ENCODE peak calls at places on chromosomes 5 and 9, in four cellular contexts. H is dorsolateral prefrontal cortex, I is uterus, U is esophagus squamous epithelium. V is an unnamed sample.
A peak's percentile ranks its signal among the peaks of the same experiment; 100 is the strongest.

GRCh38 chr9:87004016-87004415 is 56.7 kb upstream of the GAS1 start:
- DNase-seq in H (no peak), I (no peak), U (no peak), V (no peak)

GRCh38 chr5:1701194-1701593 is 98.4 kb downstream of the MRPL36 start:
- DNase-seq in I (no peak), H (no peak), U (no peak), V (no peak)

GRCh38 chr5:151130235-151130921 is 27.2 kb downstream of the ANXA6 start:
- DNase-seq in H (no peak), U (no peak), I (no peak), V (no peak)

GRCh38 chr9:106773750-106774149 is 89.2 kb upstream of the ZNF462 start:
- DNase-seq in H (no peak), I (no peak), U (no peak), V (no peak)

GRCh38 chr9:108582716-108583115 is 273.1 kb downstream of the ACTL7B start:
- DNase-seq in H (no peak), I (no peak), U (no peak), V (no peak)

GRCh38 chr5:122141751-122142150 is 12.4 kb downstream of the ZNF474 start:
- DNase-seq in I (no peak), U (no peak), H (no peak), V (no peak)

GRCh38 chr5:99037668-99038067 is 108.9 kb upstream of the CHD1 start:
- DNase-seq in I (no peak), H (no peak), U (no peak), V (peak; percentile 36)

GRCh38 chr5:18314192-18314778 is 680.0 kb downstream of the TAF11L14 start:
- DNase-seq in I (no peak), U (no peak), H (no peak), V (no peak)

GRCh38 chr5:37248970-37249819 is at the start of gene CPLANE1:
- DNase-seq in H (peak; percentile 67), U (peak; percentile 7), I (peak; percentile 61), V (peak; percentile 24)

GRCh38 chr5:17802256-17802655 is 168.0 kb downstream of the TAF11L14 start:
- DNase-seq in I (no peak), H (no peak), U (no peak), V (no peak)

GRCh38 chr5:7420506-7421280 is 24.8 kb downstream of the ADCY2 start:
- DNase-seq in U (no peak), I (no peak), H (no peak), V (no peak)
- H3K4me3 ChIP-seq in U (no peak overlapping the region), I (no peak overlapping the region), H (no peak overlapping the region), V (no peak overlapping the region)

GRCh38 chr9:91519520-91520270 is 96.1 kb upstream of the NFIL3 start:
- DNase-seq in H (no peak), U (no peak), I (no peak), V (no peak)

GRCh38 chr9:91516781-91517180 is 93.1 kb upstream of the NFIL3 start:
- DNase-seq in I (no peak), H (no peak), U (no peak), V (no peak)

GRCh38 chr9:91516061-91516460 is 92.4 kb upstream of the NFIL3 start:
- DNase-seq in H (no peak), U (no peak), I (no peak), V (no peak)

GRCh38 chr9:91515074-91515687 is 91.5 kb upstream of the NFIL3 start:
- DNase-seq in I (peak; percentile 91), H (peak; percentile 70), U (no peak), V (no peak)
- H3K27ac ChIP-seq in I (peak overlapping the region; percentile 80), H (no peak overlapping the region), U (no peak overlapping the region), V (no peak overlapping the region)

DNA sequence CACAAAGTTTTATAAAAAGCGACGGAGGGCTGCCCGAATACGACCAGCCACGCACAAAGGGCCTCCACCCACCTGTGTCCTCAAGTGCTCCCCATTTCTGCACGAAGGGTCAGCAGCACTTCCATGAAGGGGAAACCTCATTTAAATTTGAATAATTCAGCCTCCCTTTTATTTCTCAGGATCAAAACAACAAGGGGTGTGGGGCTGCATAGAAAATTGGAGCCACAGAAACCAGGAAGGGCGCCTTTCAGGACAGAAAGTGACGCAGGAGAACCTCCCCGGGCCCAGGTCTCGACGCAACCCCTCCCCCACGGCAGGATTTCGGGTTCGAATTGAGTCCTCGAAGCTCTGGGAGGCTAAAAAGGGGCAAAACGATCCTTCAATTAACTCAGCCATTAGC is 2.1 kb downstream of the NRARP start:
- DNase-seq in U (no peak), H (no peak), I (no peak), V (no peak)
- H3K4me3 ChIP-seq in U (peak overlapping the region; percentile 79), H (peak overlapping the region; percentile 51), I (no peak overlapping the region), V (no peak overlapping the region)

DNA sequence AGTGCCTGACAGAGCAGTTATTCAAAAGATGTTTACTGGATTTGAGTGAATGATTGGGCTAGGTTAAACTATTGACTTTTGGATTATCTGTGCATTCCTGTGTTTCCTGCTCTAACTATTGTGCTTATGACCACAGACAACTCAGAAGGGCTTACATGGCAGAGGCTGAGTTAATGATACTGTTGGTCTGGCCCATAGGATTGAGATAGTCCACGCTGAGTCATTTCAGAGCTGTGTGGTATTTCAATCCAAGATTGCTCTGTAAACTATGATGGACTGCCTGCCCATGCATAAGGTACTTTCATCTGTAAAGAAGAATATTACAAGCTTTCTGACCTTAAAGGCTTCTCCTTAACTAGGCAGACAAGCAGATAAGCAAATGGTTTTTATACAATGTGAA is 49.1 kb upstream of the SLIT3 start:
- DNase-seq in U (no peak), H (no peak), I (no peak), V (no peak)
- H3K27ac ChIP-seq in U (no peak overlapping the region), H (no peak overlapping the region), I (no peak overlapping the region), V (no peak overlapping the region)

GRCh38 chr5:42583322-42583721 is 160.1 kb downstream of the GHR start:
- DNase-seq in H (peak; percentile 10), I (peak; percentile 45), U (no peak), V (no peak)

GRCh38 chr5:42591026-42591425 is 165.6 kb upstream of the CCDC152 start:
- DNase-seq in H (no peak), U (no peak), I (peak; percentile 28), V (no peak)

GRCh38 chr5:42586625-42587024 is 163.4 kb downstream of the GHR start:
- DNase-seq in I (peak; percentile 22), H (no peak), U (no peak), V (no peak)

GRCh38 chr5:42590566-42590965 is 166.1 kb upstream of the CCDC152 start:
- DNase-seq in U (no peak), H (no peak), I (no peak), V (no peak)

DNA sequence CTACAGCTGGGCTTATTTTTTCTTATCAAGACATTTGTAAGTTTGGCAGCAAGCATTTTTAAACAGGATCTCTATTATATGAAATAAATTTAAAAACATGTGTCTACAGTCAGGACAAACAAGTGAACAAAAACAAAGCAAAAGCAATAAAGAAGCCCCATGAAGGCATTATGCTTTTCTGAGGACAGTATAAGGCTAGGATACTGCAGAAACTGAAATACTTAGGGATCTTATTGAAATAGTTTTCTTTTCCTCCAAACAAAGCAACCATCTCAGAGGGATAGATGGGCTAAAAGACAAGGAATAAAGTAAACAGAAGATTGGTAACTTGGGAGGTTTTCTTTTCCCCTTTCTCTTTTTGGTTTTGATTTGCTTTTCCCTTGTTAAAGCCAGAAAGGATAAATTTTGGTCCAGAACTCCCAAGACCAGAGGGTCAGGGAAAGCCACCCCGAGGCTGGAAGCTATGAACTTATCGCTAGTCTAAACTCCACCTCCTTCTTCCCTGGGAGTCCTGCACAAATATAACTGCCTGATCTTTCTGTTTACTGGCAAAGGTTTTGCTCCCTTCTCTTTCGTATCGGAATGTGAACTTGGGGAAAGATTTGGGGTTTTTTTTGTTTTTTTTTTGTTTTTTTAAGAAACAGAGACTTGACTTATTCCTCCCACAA is 164.0 kb downstream of the GHR start:
- DNase-seq in U (no peak), I (no peak), H (no peak), V (no peak)
- H3K4me3 ChIP-seq in U (peak overlapping the region; percentile 4), I (no peak overlapping the region), H (no peak overlapping the region), V (no peak overlapping the region)